ENCODE peak calls at places on chromosomes 11 and 22, in five cellular contexts. One of them, this sample, is unnamed.

GRCh38 chr11:130427581-130428211 is 713 bp downstream of the ADAMTS8 start:
- DNase-seq in fibroblast of lung: no peak
- DNase-seq in DND-41: no peak
- DNase-seq in mesenchymal stem cell: no peak
- DNase-seq in neural progenitor cell: peak; percentile 74
- DNase-seq in this sample: peak; percentile 38

GRCh38 chr11:128323381-128323780 is 264.0 kb downstream of the ETS1 start:
- DNase-seq in fibroblast of lung: no peak
- DNase-seq in DND-41: peak; percentile 22
- DNase-seq in mesenchymal stem cell: peak; percentile 49
- DNase-seq in neural progenitor cell: no peak
- DNase-seq in this sample: peak; percentile 46

GRCh38 chr22:39253427-39254070 is 8.8 kb upstream of the PDGFB start:
- DNase-seq in fibroblast of lung: peak; percentile 88
- DNase-seq in DND-41: no peak
- DNase-seq in mesenchymal stem cell: peak; percentile 85
- DNase-seq in neural progenitor cell: no peak
- DNase-seq in this sample: peak; percentile 88

GRCh38 chr22:24325105-24325757 is 54.6 kb downstream of the SPECC1L start:
- DNase-seq in fibroblast of lung: peak; percentile 85
- DNase-seq in DND-41: peak; percentile 57
- DNase-seq in mesenchymal stem cell: peak; percentile 92
- DNase-seq in neural progenitor cell: peak; percentile 48
- DNase-seq in this sample: peak; percentile 68

GRCh38 chr11:94636388-94636787 is 69.2 kb downstream of the PIWIL4 start:
- DNase-seq in fibroblast of lung: no peak
- DNase-seq in DND-41: no peak
- DNase-seq in mesenchymal stem cell: no peak
- DNase-seq in neural progenitor cell: no peak
- DNase-seq in this sample: no peak

GRCh38 chr11:69383946-69384547 is 90.1 kb downstream of the MYEOV start:
- DNase-seq in fibroblast of lung: no peak
- DNase-seq in DND-41: no peak
- DNase-seq in mesenchymal stem cell: no peak
- DNase-seq in neural progenitor cell: no peak
- DNase-seq in this sample: no peak

GRCh38 chr11:79236541-79236971 is 204.3 kb downstream of the TENM4 start:
- DNase-seq in fibroblast of lung: peak; percentile 99
- DNase-seq in DND-41: no peak
- DNase-seq in mesenchymal stem cell: peak; percentile 89
- DNase-seq in neural progenitor cell: peak; percentile 10
- DNase-seq in this sample: no peak

GRCh38 chr11:129042503-129042902 is 99.8 kb upstream of the TP53AIP1 start:
- DNase-seq in fibroblast of lung: no peak
- DNase-seq in DND-41: no peak
- DNase-seq in mesenchymal stem cell: peak; percentile 21
- DNase-seq in neural progenitor cell: no peak
- DNase-seq in this sample: no peak

GRCh38 chr22:24521791-24522245 is 26.7 kb downstream of the UPB1 start:
- DNase-seq in fibroblast of lung: peak; percentile 62
- DNase-seq in DND-41: peak; percentile 38
- DNase-seq in mesenchymal stem cell: peak; percentile 53
- DNase-seq in neural progenitor cell: peak; percentile 75
- DNase-seq in this sample: peak; percentile 87

GRCh38 chr22:27970596-27971220 is 51.7 kb upstream of the PITPNB start:
- DNase-seq in fibroblast of lung: peak; percentile 40
- DNase-seq in DND-41: no peak
- DNase-seq in mesenchymal stem cell: no peak
- DNase-seq in neural progenitor cell: no peak
- DNase-seq in this sample: no peak

GRCh38 chr11:122721964-122722266 is 66.4 kb downstream of the UBASH3B start:
- DNase-seq in fibroblast of lung: peak; percentile 87
- DNase-seq in DND-41: peak; percentile 72
- DNase-seq in mesenchymal stem cell: peak; percentile 84
- DNase-seq in neural progenitor cell: no peak
- DNase-seq in this sample: no peak

GRCh38 chr22:49140921-49141680 is 686.6 kb downstream of the BRD1 start:
- DNase-seq in fibroblast of lung: no peak
- DNase-seq in DND-41: no peak
- DNase-seq in mesenchymal stem cell: no peak
- DNase-seq in neural progenitor cell: peak; percentile 29
- DNase-seq in this sample: no peak

GRCh38 chr11:22133785-22134184 is 59.1 kb upstream of the ANO5 start:
- DNase-seq in fibroblast of lung: no peak
- DNase-seq in DND-41: no peak
- DNase-seq in mesenchymal stem cell: no peak
- DNase-seq in neural progenitor cell: no peak
- DNase-seq in this sample: no peak

GRCh38 chr11:125075900-125076317 is 12.8 kb downstream of the SLC37A2 start:
- DNase-seq in fibroblast of lung: peak; percentile 51
- DNase-seq in DND-41: no peak
- DNase-seq in mesenchymal stem cell: peak; percentile 60
- DNase-seq in neural progenitor cell: no peak
- DNase-seq in this sample: no peak

GRCh38 chr22:32713737-32714457 is 87.6 kb upstream of the TIMP3 start:
- DNase-seq in fibroblast of lung: no peak
- DNase-seq in DND-41: no peak
- DNase-seq in mesenchymal stem cell: no peak
- DNase-seq in neural progenitor cell: no peak
- DNase-seq in this sample: no peak

GRCh38 chr22:35970601-35971417 is 57.8 kb downstream of the RBFOX2 start:
- DNase-seq in fibroblast of lung: peak; percentile 20
- DNase-seq in DND-41: no peak
- DNase-seq in mesenchymal stem cell: no peak
- DNase-seq in neural progenitor cell: no peak
- DNase-seq in this sample: no peak

GRCh38 chr11:111417766-111418435 is 38.8 kb upstream of the POU2AF1 start:
- DNase-seq in fibroblast of lung: peak; percentile 71
- DNase-seq in DND-41: no peak
- DNase-seq in mesenchymal stem cell: peak; percentile 96
- DNase-seq in neural progenitor cell: no peak
- DNase-seq in this sample: peak; percentile 65

GRCh38 chr11:102780491-102780918 is at the start of gene MMP10:
- DNase-seq in fibroblast of lung: peak; percentile 74
- DNase-seq in DND-41: no peak
- DNase-seq in mesenchymal stem cell: peak; percentile 74
- DNase-seq in neural progenitor cell: peak; percentile 76
- DNase-seq in this sample: peak; percentile 41

GRCh38 chr22:48843640-48844039 is 984.0 kb downstream of the BRD1 start:
- DNase-seq in fibroblast of lung: no peak
- DNase-seq in DND-41: no peak
- DNase-seq in mesenchymal stem cell: no peak
- DNase-seq in neural progenitor cell: no peak
- DNase-seq in this sample: no peak

DNA sequence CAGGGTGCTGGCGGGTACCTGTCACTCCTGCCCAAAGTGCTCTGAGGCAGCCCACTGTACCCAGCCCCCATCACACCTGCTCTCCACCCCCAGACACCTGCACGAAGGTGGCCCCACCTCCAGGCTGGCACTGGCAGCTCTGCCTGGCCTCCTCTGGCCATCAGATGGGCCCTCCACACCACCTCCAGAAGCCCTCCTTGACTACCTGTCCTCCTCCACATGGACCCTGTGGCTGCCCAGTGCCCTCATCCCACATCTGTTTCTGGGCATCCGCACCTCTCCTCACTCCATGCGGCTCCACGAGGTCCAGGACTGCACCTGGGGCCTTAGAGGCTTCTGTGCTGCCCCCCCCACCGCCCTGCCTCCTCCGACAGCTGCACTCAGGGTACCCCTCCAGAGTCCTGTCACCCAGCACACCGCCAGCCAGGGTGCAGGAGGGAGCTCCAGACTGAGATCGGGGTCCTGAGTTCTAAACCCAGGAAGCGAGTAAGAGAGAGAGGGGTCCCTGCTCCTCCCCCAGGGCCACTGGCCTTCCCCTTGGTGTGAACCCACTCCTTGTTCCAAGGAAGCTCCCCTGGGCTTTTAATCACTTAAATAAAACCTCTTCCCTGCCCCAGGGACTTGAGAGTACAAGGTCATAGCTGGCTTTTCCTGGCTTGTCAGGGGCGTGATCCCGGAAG is 1.7 kb downstream of the CTSD start:
- DNase-seq in fibroblast of lung: no peak
- DNase-seq in DND-41: no peak
- DNase-seq in mesenchymal stem cell: no peak
- DNase-seq in neural progenitor cell: no peak
- DNase-seq in this sample: no peak
- H3K4me2 ChIP-seq in fibroblast of lung: peak overlapping the region; percentile 96
- H3K4me2 ChIP-seq in DND-41: peak overlapping the region; percentile 91
- H3K4me2 ChIP-seq in mesenchymal stem cell: peak overlapping the region; percentile 84
- H3K4me2 ChIP-seq in neural progenitor cell: no peak overlapping the region
- H3K4me2 ChIP-seq in this sample: peak overlapping the region; percentile 100

DNA sequence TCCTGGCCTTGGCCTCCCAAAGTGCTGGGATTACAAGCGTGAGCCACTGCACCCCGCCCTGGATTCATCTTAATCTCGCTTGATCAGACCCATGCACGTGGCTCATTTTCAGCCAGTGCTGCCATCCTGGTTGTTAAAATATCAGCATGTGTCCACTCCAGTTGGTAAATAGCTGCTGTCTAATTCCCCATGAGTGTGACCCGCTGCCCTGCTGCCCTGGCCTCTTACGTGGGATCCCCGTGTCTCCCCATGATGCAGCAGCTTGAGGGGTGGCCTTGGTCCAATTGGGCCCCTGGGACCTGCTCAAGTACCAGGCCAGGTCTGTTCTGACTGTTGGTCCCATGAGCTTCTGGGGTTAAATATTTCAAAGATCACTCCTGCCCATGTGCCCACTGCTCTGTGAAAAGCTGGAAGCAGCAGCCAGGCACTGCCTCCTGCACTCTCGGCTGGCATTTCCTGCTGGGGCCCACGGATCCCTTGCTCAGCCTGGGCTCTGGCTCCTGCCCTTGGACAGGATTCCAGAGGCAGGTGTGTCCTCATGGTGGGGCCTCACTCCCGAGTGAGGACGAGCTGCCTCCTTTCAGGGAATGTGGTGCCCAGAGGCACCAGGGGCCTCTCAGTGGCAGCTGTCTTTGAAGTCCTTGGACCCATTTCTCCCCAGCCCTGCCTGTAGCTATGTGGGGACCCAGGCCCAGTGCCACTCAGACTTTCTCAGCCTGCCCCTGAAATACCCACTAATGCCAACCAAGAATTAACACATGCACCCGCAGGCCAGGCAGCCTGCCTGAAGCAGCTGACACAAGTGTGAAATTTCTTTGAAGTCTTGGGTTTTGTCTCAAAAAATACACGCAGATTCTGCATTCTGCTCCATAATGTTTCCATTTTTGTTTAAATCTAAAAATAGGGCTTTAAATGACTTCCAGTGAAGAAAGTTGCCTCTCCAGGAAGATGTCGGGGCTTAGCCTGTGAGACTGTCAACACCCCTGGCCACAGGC is 38.1 kb upstream of the PRDM11 start:
- DNase-seq in fibroblast of lung: no peak
- DNase-seq in DND-41: no peak
- DNase-seq in mesenchymal stem cell: no peak
- DNase-seq in neural progenitor cell: no peak
- DNase-seq in this sample: peak; percentile 48
- H2AFZ ChIP-seq in fibroblast of lung: no peak overlapping the region
- H2AFZ ChIP-seq in DND-41: no peak overlapping the region
- H2AFZ ChIP-seq in mesenchymal stem cell: no peak overlapping the region
- H2AFZ ChIP-seq in neural progenitor cell: no peak overlapping the region
- H2AFZ ChIP-seq in this sample: no peak overlapping the region

GRCh38 chr11:59158206-59159068 is 13.5 kb upstream of the DTX4 start:
- DNase-seq in fibroblast of lung: peak; percentile 51
- DNase-seq in DND-41: peak; percentile 71
- DNase-seq in mesenchymal stem cell: peak; percentile 78
- DNase-seq in neural progenitor cell: peak; percentile 83
- DNase-seq in this sample: peak; percentile 84
- H3K4me2 ChIP-seq in fibroblast of lung: peak overlapping the region; percentile 18
- H3K4me2 ChIP-seq in DND-41: no peak overlapping the region
- H3K4me2 ChIP-seq in mesenchymal stem cell: no peak overlapping the region
- H3K4me2 ChIP-seq in neural progenitor cell: no peak overlapping the region
- H3K4me2 ChIP-seq in this sample: no peak overlapping the region

DNA sequence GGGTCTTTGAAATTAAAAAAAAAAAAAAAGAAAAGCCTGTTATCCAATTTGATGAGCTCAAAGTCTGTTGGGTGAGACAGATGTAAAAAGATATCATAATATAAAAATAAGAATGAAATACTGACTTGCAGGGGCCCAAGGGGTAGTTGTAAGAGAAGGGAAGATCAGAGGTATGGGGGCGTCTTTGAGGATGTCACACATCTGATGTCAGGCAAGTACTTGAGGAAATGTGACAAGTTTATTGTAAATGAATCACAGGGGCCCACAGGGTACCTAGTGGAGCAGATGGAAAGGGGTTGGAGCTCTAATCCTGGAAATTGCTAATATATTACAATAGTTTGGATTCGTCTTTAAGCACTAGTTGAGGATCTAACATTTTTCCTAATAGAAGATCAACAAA is 131.6 kb downstream of the MAML2 start:
- DNase-seq in fibroblast of lung: no peak
- DNase-seq in DND-41: no peak
- DNase-seq in mesenchymal stem cell: no peak
- DNase-seq in neural progenitor cell: no peak
- DNase-seq in this sample: no peak
- H2AFZ ChIP-seq in fibroblast of lung: no peak overlapping the region
- H2AFZ ChIP-seq in DND-41: no peak overlapping the region
- H2AFZ ChIP-seq in mesenchymal stem cell: no peak overlapping the region
- H2AFZ ChIP-seq in neural progenitor cell: no peak overlapping the region
- H2AFZ ChIP-seq in this sample: no peak overlapping the region

GRCh38 chr11:76712125-76712524 is 41.6 kb upstream of the LRRC32 start:
- DNase-seq in fibroblast of lung: no peak
- DNase-seq in DND-41: no peak
- DNase-seq in mesenchymal stem cell: no peak
- DNase-seq in neural progenitor cell: no peak
- DNase-seq in this sample: no peak

GRCh38 chr11:76707293-76707825 is 36.8 kb upstream of the LRRC32 start:
- DNase-seq in fibroblast of lung: no peak
- DNase-seq in DND-41: no peak
- DNase-seq in mesenchymal stem cell: no peak
- DNase-seq in neural progenitor cell: no peak
- DNase-seq in this sample: no peak

GRCh38 chr11:76706667-76707066 is 36.1 kb upstream of the LRRC32 start:
- DNase-seq in fibroblast of lung: no peak
- DNase-seq in DND-41: no peak
- DNase-seq in mesenchymal stem cell: no peak
- DNase-seq in neural progenitor cell: no peak
- DNase-seq in this sample: no peak

GRCh38 chr11:76709756-76710155 is 39.2 kb upstream of the LRRC32 start:
- DNase-seq in fibroblast of lung: no peak
- DNase-seq in DND-41: no peak
- DNase-seq in mesenchymal stem cell: no peak
- DNase-seq in neural progenitor cell: no peak
- DNase-seq in this sample: no peak

GRCh38 chr11:76709259-76709658 is 38.7 kb upstream of the LRRC32 start:
- DNase-seq in fibroblast of lung: no peak
- DNase-seq in DND-41: no peak
- DNase-seq in mesenchymal stem cell: no peak
- DNase-seq in neural progenitor cell: no peak
- DNase-seq in this sample: no peak
- H3K4me2 ChIP-seq in fibroblast of lung: no peak overlapping the region
- H3K4me2 ChIP-seq in DND-41: no peak overlapping the region
- H3K4me2 ChIP-seq in mesenchymal stem cell: no peak overlapping the region
- H3K4me2 ChIP-seq in neural progenitor cell: no peak overlapping the region
- H3K4me2 ChIP-seq in this sample: no peak overlapping the region